ENCODE peak calls at places on chromosomes 13 and 19, in seven cellular contexts. L is IMR-90, Q is neuronal stem cell, P is mesendoderm, Z is H1, S is H9, U is mesenchymal stem cell. G is an unnamed sample. For H3K4me1, the result is how much of the 10 kb centered on the place peaks cover.

GRCh38 chr19:48258350-48258749 is 2.6 kb upstream of the CARD8 start:
- DNase-seq in Z (no peak), L (no peak), U (peak), Q (no peak), S (no peak), P (no peak), G (no peak)

GRCh38 chr13:100533588-100534041 is 55.0 kb downstream of the GGACT start:
- DNase-seq in U (no peak), S (no peak), Z (peak), Q (no peak), P (no peak), L (no peak), G (no peak)

GRCh38 chr13:65188691-65189090 is 2041.4 kb downstream of the PCDH9 start:
- DNase-seq in P (no peak), Z (no peak), Q (no peak), U (no peak), L (no peak), S (no peak), G (no peak)

GRCh38 chr19:15072930-15073647 is 8.9 kb upstream of the OR1I1 start:
- DNase-seq in Q (no peak), Z (peak), P (peak), U (no peak), L (no peak), S (peak), G (peak)

GRCh38 chr19:40742477-40742876 is 7.8 kb downstream of the ACTMAP start:
- DNase-seq in Z (no peak), L (no peak), U (no peak), S (no peak), Q (no peak), P (no peak), G (no peak)

GRCh38 chr13:35771898-35772297 is 295.4 kb upstream of the MAB21L1 start:
- DNase-seq in S (no peak), L (peak), Z (no peak), U (peak), P (peak), Q (no peak), G (peak)

GRCh38 chr13:85693889-85694511 is 105.2 kb downstream of the SLITRK6 start:
- DNase-seq in U (peak), P (peak), S (no peak), Z (no peak), Q (no peak), L (peak), G (no peak)

GRCh38 chr13:101523732-101524131 is 71.3 kb downstream of the ITGBL1 start:
- DNase-seq in Q (no peak), P (no peak), S (no peak), L (peak), Z (no peak), U (peak), G (no peak)

GRCh38 chr19:5738423-5738822 is 18.0 kb downstream of the CATSPERD start:
- DNase-seq in S (no peak), P (no peak), Z (no peak), U (peak), L (no peak), Q (no peak), G (peak)

GRCh38 chr19:2734589-2735288 is 5.1 kb downstream of the SLC39A3 start:
- DNase-seq in P (no peak), S (no peak), U (no peak), Q (no peak), Z (no peak), L (no peak), G (no peak)

GRCh38 chr19:7202888-7203287 is 91.3 kb downstream of the INSR start:
- DNase-seq in Z (no peak), S (no peak), L (no peak), U (no peak), Q (no peak), P (no peak), G (no peak)
- H3K4me1 ChIP-seq in Z (under half), S (under half), L (under half), U (under half), Q (under half), P (under half), G (under half)

GRCh38 chr19:29480507-29480906 is 45.3 kb upstream of the VSTM2B start:
- DNase-seq in P (no peak), Z (no peak), U (no peak), Q (no peak), L (no peak), S (no peak), G (no peak)
- H3K23ac ChIP-seq in P (no peak), Z (no peak), U (no peak), Q (peak), L (no peak), S (no peak), G (no peak)

GRCh38 chr19:33503791-33504444 is 17.7 kb downstream of the PEPD start:
- DNase-seq in L (no peak), P (no peak), Z (no peak), Q (no peak), S (no peak), U (no peak), G (no peak)
- H3K4me1 ChIP-seq in L (under half), P (under half), Z (under half), Q (under half), S (under half), U (under half), G (under half)

DNA sequence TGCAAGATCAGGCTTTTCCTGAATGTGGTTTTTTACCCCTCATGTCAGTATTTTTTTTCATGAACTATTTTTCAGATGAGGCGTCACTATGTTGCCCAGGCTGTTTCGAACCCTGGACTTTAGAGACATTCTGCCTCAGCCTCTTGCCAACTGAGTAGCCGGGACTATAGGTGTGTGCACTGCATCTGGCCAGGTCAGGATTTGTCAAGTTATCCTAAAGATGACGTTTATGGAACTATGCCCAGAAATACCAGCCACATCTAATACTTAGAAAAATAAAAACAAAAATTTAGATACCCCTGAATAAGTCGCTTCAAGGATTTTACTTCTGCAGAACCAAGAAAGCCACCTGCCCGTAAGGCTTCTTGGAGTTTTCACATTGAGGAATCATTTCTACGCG is 94.1 kb upstream of the PABPC3 start:
- DNase-seq in S (no peak), Z (no peak), P (no peak), Q (no peak), U (no peak), L (no peak), G (no peak)
- H3K23ac ChIP-seq in S (no peak), Z (no peak), P (no peak), Q (no peak), U (no peak), L (no peak), G (no peak)

DNA sequence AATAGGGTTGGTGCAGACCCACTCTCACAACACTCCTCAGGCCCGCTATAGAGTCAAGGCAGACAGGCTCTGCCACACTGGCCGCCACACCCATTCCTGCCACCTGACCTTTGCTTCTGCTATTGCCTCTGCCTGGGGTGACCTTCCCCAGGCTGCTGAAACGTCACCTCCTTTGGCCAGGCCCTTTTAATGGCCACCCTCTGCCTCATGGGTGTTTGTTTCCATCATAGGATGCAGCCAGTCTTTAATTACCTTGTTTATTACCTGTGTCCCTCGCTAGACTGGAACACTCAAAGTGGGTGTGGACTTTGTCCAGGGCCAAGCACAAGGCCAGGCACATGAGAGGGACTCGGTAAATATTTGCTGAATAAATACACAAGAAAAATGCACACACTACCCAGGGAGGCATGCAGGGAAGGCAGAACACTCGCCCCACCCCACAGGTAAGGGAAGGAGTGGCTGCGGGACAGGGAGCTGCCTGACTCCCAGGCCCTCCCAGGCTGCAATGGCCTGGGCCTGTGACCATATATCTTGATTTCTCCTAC is 3.2 kb downstream of the LSM4 start:
- DNase-seq in U (no peak), Z (no peak), S (no peak), L (no peak), Q (no peak), P (no peak), G (peak)
- H3K4me1 ChIP-seq in U (under half), Z (under half), S (under half), L (under half), Q (under half), P (under half), G (under half)

GRCh38 chr13:46355906-46356305 is 31.1 kb downstream of the RUBCNL start:
- DNase-seq in Q (no peak), L (no peak), Z (no peak), U (no peak), S (no peak), P (no peak), G (no peak)
- H3K23ac ChIP-seq in Q (no peak), L (no peak), Z (no peak), U (no peak), S (no peak), P (no peak), G (no peak)